ENCODE peak calls at places on chromosomes 6 and 20, in seven cellular contexts. Q is transverse colon, L is right lobe of liver, E is breast epithelium, S is prostate gland, K is heart left ventricle, C is HCT116. V is an unnamed sample. For H3K9me3, the result is how much of the 10 kb centered on the place peaks cover.

GRCh38 chr6:16966821-16967817 is 134.7 kb upstream of the STMND1 start:
- DNase-seq in L (no peak), E (no peak), S (no peak), Q (no peak), C (no peak), K (no peak), V (no peak)

GRCh38 chr20:46348972-46349741 is 40.9 kb upstream of the CDH22 start:
- DNase-seq in S (peak), Q (peak), L (no peak), E (no peak), C (peak), K (peak), V (no peak)

GRCh38 chr20:59560588-59561227 is 43.6 kb upstream of the PHACTR3 start:
- DNase-seq in Q (no peak), K (no peak), C (peak), L (no peak), S (no peak), E (no peak), V (no peak)

GRCh38 chr6:10951675-10952282 is 64.9 kb downstream of the SYCP2L start:
- DNase-seq in K (no peak), E (no peak), Q (no peak), C (no peak), L (no peak), S (no peak), V (no peak)

GRCh38 chr6:18118330-18118729 is 4.1 kb downstream of the NHLRC1 start:
- DNase-seq in E (no peak), L (peak), K (no peak), C (no peak), Q (no peak), S (no peak), V (no peak)

GRCh38 chr6:122151066-122151465 is 248.4 kb upstream of the HSF2 start:
- DNase-seq in C (no peak), L (no peak), Q (no peak), E (no peak), K (no peak), S (no peak), V (no peak)

GRCh38 chr6:129494099-129494498 is 215.9 kb downstream of the ARHGAP18 start:
- DNase-seq in Q (no peak), K (no peak), S (no peak), C (no peak), E (no peak), L (no peak), V (no peak)

GRCh38 chr6:46044876-46045617 is 29.4 kb upstream of the CLIC5 start:
- DNase-seq in E (no peak), Q (no peak), S (no peak), L (no peak), K (no peak), C (peak), V (no peak)

GRCh38 chr6:46288863-46289262 is 118.1 kb upstream of the ENPP5 start:
- DNase-seq in E (no peak), K (no peak), C (no peak), Q (no peak), L (no peak), S (no peak), V (no peak)

GRCh38 chr6:170140129-170140528 is 150.7 kb downstream of the DLL1 start:
- DNase-seq in Q (no peak), K (no peak), S (no peak), C (no peak), L (peak), E (peak), V (peak)

GRCh38 chr20:38843346-38843745 is 37.8 kb downstream of the PPP1R16B start:
- DNase-seq in K (no peak), Q (no peak), E (no peak), L (no peak), S (no peak), C (no peak), V (no peak)

GRCh38 chr6:37554480-37554819 is 54.8 kb upstream of the CCDC167 start:
- DNase-seq in C (peak), K (no peak), S (no peak), L (no peak), Q (no peak), E (no peak), V (no peak)

GRCh38 chr20:671252-672030 is 4.2 kb downstream of the SCRT2 start:
- DNase-seq in S (no peak), C (no peak), L (peak), Q (no peak), K (no peak), E (no peak), V (no peak)

GRCh38 chr20:51800769-51801219 is 1.5 kb downstream of the SALL4 start:
- DNase-seq in K (no peak), C (no peak), E (no peak), L (no peak), S (peak), Q (no peak), V (no peak)

GRCh38 chr6:11921017-11921438 is 91.1 kb upstream of the HIVEP1 start:
- DNase-seq in C (peak), L (no peak), S (no peak), K (peak), Q (peak), E (no peak), V (peak)

GRCh38 chr20:54856202-54856601 is 380.8 kb downstream of the DOK5 start:
- DNase-seq in E (no peak), S (no peak), L (no peak), Q (no peak), K (no peak), C (no peak), V (no peak)
- H3K4me3 ChIP-seq in E (no peak), S (no peak), L (no peak), Q (no peak), K (no peak), C (no peak), V (no peak)

DNA sequence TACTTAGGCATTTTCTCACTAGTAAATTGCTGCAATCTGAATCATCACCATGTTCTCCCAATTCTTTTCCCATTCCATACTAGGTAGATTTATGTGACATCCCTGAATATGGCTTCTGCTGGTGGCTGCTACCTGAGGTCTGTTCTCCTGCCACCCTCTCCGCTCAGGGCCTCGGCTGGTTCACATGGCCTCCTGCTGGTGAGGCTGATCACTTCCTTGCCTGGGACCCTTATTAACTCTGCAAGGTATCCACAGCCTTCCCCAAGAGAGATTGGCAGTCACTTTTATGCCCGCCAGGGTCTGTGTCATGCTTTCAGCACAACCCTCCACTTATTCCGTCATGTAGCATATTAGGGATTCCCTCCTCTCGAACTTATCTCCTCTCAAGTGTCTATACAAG is 424.5 kb upstream of the FLRT3 start:
- DNase-seq in E (no peak), C (no peak), L (no peak), Q (no peak), S (no peak), K (no peak), V (no peak)
- TF ChIP-seq POLR2A in E (no peak), C (no peak), L (no peak), Q (no peak), S (no peak), K (no peak), V (no peak)

GRCh38 chr6:165186441-165187205 is 122.8 kb downstream of the C6orf118 start:
- DNase-seq in S (no peak), C (no peak), K (no peak), L (no peak), E (no peak), Q (no peak), V (no peak)

GRCh38 chr6:165186041-165186440 is 123.4 kb downstream of the C6orf118 start:
- DNase-seq in C (no peak), S (no peak), E (no peak), L (no peak), Q (no peak), K (no peak), V (no peak)

GRCh38 chr6:165191461-165191860 is 117.9 kb downstream of the C6orf118 start:
- DNase-seq in E (no peak), L (no peak), C (no peak), Q (no peak), S (no peak), K (no peak), V (no peak)
- H3K9me3 ChIP-seq in E (under half), L (under half), C (under half), Q (under half), S (under half), K (under half), V (under half)

GRCh38 chr6:2990932-2991506 is 8.7 kb upstream of the NQO2 start:
- DNase-seq in E (no peak), L (no peak), Q (no peak), C (no peak), S (no peak), K (no peak), V (no peak)
- H3K4me3 ChIP-seq in E (peak), L (peak), Q (peak), C (no peak), S (peak), K (peak), V (peak)

DNA sequence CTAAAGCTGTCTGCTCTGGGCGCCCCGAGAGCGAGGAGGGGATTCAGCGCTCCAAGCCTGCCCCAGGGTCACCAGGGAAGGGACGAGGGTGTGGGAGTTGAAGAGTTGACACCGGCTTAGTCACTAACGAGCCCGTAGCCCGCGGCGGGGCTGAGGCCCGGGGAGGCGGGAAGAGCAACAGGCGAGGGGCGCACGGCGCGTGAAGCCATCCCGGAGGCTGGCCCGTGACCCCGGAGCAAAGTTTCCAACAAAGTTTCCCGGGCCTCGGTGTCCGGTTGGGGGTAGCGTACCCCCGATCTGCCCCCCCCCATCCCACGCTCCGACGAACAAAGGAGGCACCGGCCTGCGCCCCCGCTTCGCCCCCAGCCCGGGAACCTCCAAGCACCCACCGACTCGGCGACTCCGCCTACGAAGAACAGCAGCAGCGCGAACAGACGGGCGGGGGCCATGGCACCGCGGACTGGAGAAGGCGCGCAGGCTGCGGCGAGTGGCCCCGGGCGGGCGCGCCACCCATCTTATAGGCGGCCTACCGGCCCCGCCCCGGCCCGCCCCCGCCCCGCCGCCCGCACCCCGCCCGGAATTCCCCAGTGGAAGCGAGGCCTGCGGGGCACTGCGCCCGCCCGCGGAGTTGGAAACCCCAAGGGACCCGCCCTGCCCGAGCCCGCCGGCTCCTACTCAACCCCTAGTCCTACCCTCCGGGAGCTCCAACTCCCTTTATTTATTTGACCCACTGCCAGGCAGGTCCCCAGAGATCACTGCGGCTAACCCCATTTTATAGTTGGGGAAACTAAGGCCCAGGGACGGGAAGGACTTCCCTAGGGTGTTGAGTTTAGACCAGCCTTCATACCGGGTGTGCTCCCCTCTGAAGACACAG is at the start of gene SDC4:
- DNase-seq in L (peak), C (no peak), E (peak), K (peak), S (peak), Q (peak), V (peak)
- TF ChIP-seq POLR2A in L (peak), C (peak), E (peak), K (peak), S (peak), Q (peak), V (peak)

GRCh38 chr20:56157530-56158203 is 90.9 kb upstream of the MC3R start:
- DNase-seq in E (no peak), C (no peak), S (no peak), L (no peak), K (no peak), Q (no peak), V (no peak)
- H3K9me3 ChIP-seq in E (under half), C (under half), S (under half), L (under half), K (under half), Q (under half), V (under half)

DNA sequence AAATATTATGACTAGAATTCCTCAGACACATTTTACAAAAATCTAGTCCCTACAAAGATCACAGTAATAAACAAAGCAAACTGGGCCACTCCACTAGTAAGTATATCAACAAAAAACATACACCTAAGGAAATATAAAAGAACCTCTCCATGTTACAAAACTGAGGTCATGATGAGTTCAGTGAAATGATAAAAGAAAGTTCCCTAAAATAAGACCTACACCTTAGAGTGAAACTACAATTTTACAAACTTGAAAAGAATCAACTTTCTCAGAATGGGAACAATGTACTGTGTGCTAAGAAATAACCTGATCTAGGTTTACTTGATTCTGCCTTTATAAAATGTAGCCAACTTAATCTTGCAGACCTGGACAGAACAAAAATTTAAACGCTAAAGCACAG is 2.0 kb downstream of the RALGAPA2 start:
- DNase-seq in K (no peak), S (no peak), L (no peak), Q (no peak), C (no peak), E (no peak), V (no peak)
- H3K4me3 ChIP-seq in K (no peak), S (peak), L (peak), Q (peak), C (no peak), E (peak), V (no peak)

V was measured in sigmoid colon.